ENCODE peak calls at places on chromosomes 6 and 20, in six cellular contexts. X, T, Q, Y, J and W are unnamed samples.

GRCh38 chr6:2850480-2851150 is 9.0 kb upstream of the SERPINB1 start:
- DNase-seq in X (no peak), T (no peak), Q (no peak), Y (peak; percentile 58), J (peak; percentile 81), W (no peak)

GRCh38 chr6:19804362-19805145 is 32.6 kb upstream of the ID4 start:
- DNase-seq in X (peak; percentile 44), T (peak; percentile 94), Q (peak; percentile 95), Y (peak; percentile 96), J (peak; percentile 96), W (peak; percentile 95)

GRCh38 chr20:53352727-53353440 is 240.8 kb downstream of the ZNF217 start:
- DNase-seq in X (no peak), T (no peak), Q (no peak), Y (no peak), J (no peak), W (no peak)

GRCh38 chr6:2862712-2863174 is 21.1 kb upstream of the SERPINB1 start:
- DNase-seq in X (no peak), T (no peak), Q (no peak), Y (no peak), J (no peak), W (no peak)

GRCh38 chr20:986733-987355 is 15.3 kb downstream of the RSPO4 start:
- DNase-seq in X (no peak), T (no peak), Q (no peak), Y (no peak), J (no peak), W (no peak)

GRCh38 chr6:12473494-12473893 is 183.3 kb downstream of the EDN1 start:
- DNase-seq in X (no peak), T (no peak), Q (no peak), Y (no peak), J (no peak), W (no peak)

GRCh38 chr20:10201321-10201870 is 17.2 kb upstream of the SNAP25 start:
- DNase-seq in X (no peak), T (no peak), Q (no peak), Y (peak; percentile 39), J (no peak), W (no peak)

GRCh38 chr6:23874985-23875384 is 251.0 kb upstream of the NRSN1 start:
- DNase-seq in X (no peak), T (no peak), Q (no peak), Y (no peak), J (no peak), W (no peak)

GRCh38 chr6:34391711-34392496 is 565 bp downstream of the NUDT3 start:
- DNase-seq in X (peak; percentile 38), T (peak; percentile 61), Q (peak; percentile 46), Y (peak; percentile 38), J (peak; percentile 61), W (peak; percentile 55)

GRCh38 chr20:32465092-32465900 is 107.2 kb downstream of the ASXL1 start:
- DNase-seq in X (peak; percentile 53), T (peak; percentile 94), Q (peak; percentile 63), Y (peak; percentile 92), J (peak; percentile 88), W (peak; percentile 90)

GRCh38 chr20:34920055-34920454 is 35.6 kb downstream of the GSS start:
- DNase-seq in X (no peak), T (no peak), Q (no peak), Y (no peak), J (no peak), W (no peak)

GRCh38 chr6:49423817-49424216 is 39.2 kb downstream of the MMUT start:
- DNase-seq in X (peak; percentile 4), T (no peak), Q (no peak), Y (no peak), J (peak; percentile 14), W (no peak)

GRCh38 chr6:100460650-100461204 is 4.0 kb downstream of the SIM1 start:
- DNase-seq in X (peak; percentile 28), T (no peak), Q (no peak), Y (no peak), J (peak; percentile 51), W (no peak)

GRCh38 chr20:62768815-62769287 is 27.4 kb upstream of the MRGBP start:
- DNase-seq in X (no peak), T (peak; percentile 41), Q (no peak), Y (peak; percentile 61), J (peak; percentile 25), W (peak; percentile 82)

GRCh38 chr20:54160269-54161007 is 13.3 kb downstream of the CYP24A1 start:
- DNase-seq in X (no peak), T (no peak), Q (no peak), Y (no peak), J (no peak), W (no peak)

GRCh38 chr6:110944681-110945151 is 13.8 kb upstream of the GTF3C6 start:
- DNase-seq in X (peak; percentile 70), T (no peak), Q (no peak), Y (peak; percentile 93), J (peak; percentile 39), W (no peak)

GRCh38 chr6:28789553-28790083 is 134.2 kb downstream of the TRIM27 start:
- DNase-seq in X (no peak), T (no peak), Q (peak; percentile 26), Y (peak; percentile 68), J (peak; percentile 49), W (no peak)

GRCh38 chr20:9161308-9161707 is 92.4 kb downstream of the PLCB4 start:
- DNase-seq in X (no peak), T (no peak), Q (no peak), Y (no peak), J (no peak), W (peak; percentile 30)

GRCh38 chr6:54846857-54847721 is 518 bp downstream of the FAM83B start:
- DNase-seq in X (no peak), T (peak; percentile 30), Q (no peak), Y (no peak), J (no peak), W (no peak)

GRCh38 chr20:61608275-61609085 is 356.4 kb downstream of the CDH4 start:
- DNase-seq in X (no peak), T (no peak), Q (no peak), Y (peak; percentile 31), J (no peak), W (no peak)

GRCh38 chr6:96301781-96302180 is 219.8 kb upstream of the UFL1 start:
- DNase-seq in X (no peak), T (no peak), Q (no peak), Y (no peak), J (no peak), W (no peak)

GRCh38 chr6:7243188-7243942 is 69.6 kb downstream of the SSR1 start:
- DNase-seq in X (peak; percentile 54), T (peak; percentile 40), Q (no peak), Y (peak; percentile 64), J (peak; percentile 69), W (no peak)

GRCh38 chr20:40945754-40946451 is 82.7 kb upstream of the TOP1 start:
- DNase-seq in X (peak; percentile 40), T (peak; percentile 41), Q (peak; percentile 25), Y (peak; percentile 52), J (peak; percentile 56), W (peak; percentile 48)

GRCh38 chr6:44010411-44011349 is 116.6 kb downstream of the MRPL14 start:
- DNase-seq in X (peak; percentile 41), T (no peak), Q (peak; percentile 19), Y (peak; percentile 100), J (no peak), W (no peak)

GRCh38 chr20:58102252-58102651 is 126.2 kb downstream of the ANKRD60 start:
- DNase-seq in X (no peak), T (no peak), Q (no peak), Y (no peak), J (no peak), W (no peak)

GRCh38 chr6:88870728-88871330 is 92.6 kb downstream of the RNGTT start:
- DNase-seq in X (peak; percentile 3), T (peak; percentile 15), Q (no peak), Y (peak; percentile 74), J (peak; percentile 69), W (no peak)

GRCh38 chr6:119073307-119074051 is 5.0 kb downstream of the FAM184A start:
- DNase-seq in X (no peak), T (no peak), Q (no peak), Y (no peak), J (no peak), W (no peak)

GRCh38 chr6:47535316-47536046 is 57.9 kb downstream of the CD2AP start:
- DNase-seq in X (no peak), T (no peak), Q (no peak), Y (no peak), J (no peak), W (no peak)

GRCh38 chr20:47406849-47407682 is 50.6 kb upstream of the ZMYND8 start:
- DNase-seq in X (no peak), T (no peak), Q (no peak), Y (peak; percentile 45), J (no peak), W (no peak)

GRCh38 chr6:168047841-168048723 is 30.9 kb downstream of the FRMD1 start:
- DNase-seq in X (no peak), T (no peak), Q (no peak), Y (no peak), J (no peak), W (no peak)

GRCh38 chr6:11616200-11616611 is 78.7 kb downstream of the TMEM170B start:
- DNase-seq in X (no peak), T (no peak), Q (no peak), Y (peak; percentile 98), J (no peak), W (no peak)

GRCh38 chr6:10529231-10529801 is 8.2 kb downstream of the GCNT2 start:
- DNase-seq in X (no peak), T (no peak), Q (no peak), Y (no peak), J (no peak), W (peak; percentile 71)
- TF ChIP-seq POLR2A in X (no peak), T (no peak), Q (no peak), Y (no peak), J (no peak), W (no peak)

GRCh38 chr6:99422912-99423311 is 2.2 kb downstream of the PNISR start:
- DNase-seq in X (no peak), T (no peak), Q (no peak), Y (no peak), J (no peak), W (no peak)

GRCh38 chr6:99425647-99426453 is 742 bp upstream of the PNISR start:
- DNase-seq in X (peak; percentile 48), T (peak; percentile 88), Q (peak; percentile 80), Y (peak; percentile 89), J (peak; percentile 83), W (peak; percentile 73)

GRCh38 chr6:99426454-99426762 is 1.3 kb upstream of the PNISR start:
- DNase-seq in X (no peak), T (no peak), Q (no peak), Y (no peak), J (no peak), W (no peak)

GRCh38 chr6:99424022-99424421 is 1.1 kb downstream of the PNISR start:
- DNase-seq in X (no peak), T (no peak), Q (no peak), Y (no peak), J (no peak), W (no peak)

GRCh38 chr6:99424761-99425646 is at the start of gene PNISR:
- DNase-seq in X (peak; percentile 82), T (peak; percentile 92), Q (peak; percentile 88), Y (peak; percentile 99), J (peak; percentile 99), W (peak; percentile 88)
- TF ChIP-seq POLR2A in X (peak; percentile 63), T (peak; percentile 44), Q (peak; percentile 45), Y (peak; percentile 91), J (peak; percentile 86), W (no peak)

GRCh38 chr6:156777577-156777865 is 343 bp downstream of the ARID1B start:
- DNase-seq in X (peak; percentile 48), T (no peak), Q (no peak), Y (no peak), J (no peak), W (no peak)
- TF ChIP-seq POLR2A in X (no peak), T (no peak), Q (no peak), Y (no peak), J (no peak), W (no peak)

GRCh38 chr6:4776493-4776966 is 326 bp downstream of the CDYL start:
- DNase-seq in X (no peak), T (no peak), Q (no peak), Y (no peak), J (peak; percentile 40), W (no peak)
- TF ChIP-seq POLR2A in X (no peak), T (no peak), Q (no peak), Y (no peak), J (no peak), W (no peak)